ENCODE peak calls at places on chromosomes 6 and 20, in five cellular contexts. A, B, Q, W and S are unnamed samples.

GRCh38 chr6:169653691-169654090 is 48.1 kb downstream of the WDR27 start:
- DNase-seq in A (no peak), B (no peak), Q (no peak), W (no peak), S (no peak)

GRCh38 chr6:1551236-1551635 is 58.5 kb upstream of the FOXC1 start:
- DNase-seq in A (no peak), B (no peak), Q (no peak), W (no peak), S (no peak)

GRCh38 chr20:62751551-62752150 is 43.0 kb downstream of the NTSR1 start:
- DNase-seq in A (no peak), B (no peak), Q (peak), W (no peak), S (no peak)

GRCh38 chr6:156857573-156857972 is 80.4 kb downstream of the ARID1B start:
- DNase-seq in A (no peak), B (no peak), Q (no peak), W (no peak), S (no peak)

GRCh38 chr6:1509241-1509640 is 100.5 kb upstream of the FOXC1 start:
- DNase-seq in A (no peak), B (no peak), Q (no peak), W (no peak), S (no peak)

GRCh38 chr6:156379392-156379910 is 397.7 kb upstream of the ARID1B start:
- DNase-seq in A (no peak), B (no peak), Q (no peak), W (no peak), S (no peak)

GRCh38 chr6:158506577-158506976 is 53.3 kb upstream of the TMEM181 start:
- DNase-seq in A (no peak), B (no peak), Q (peak), W (no peak), S (no peak)

GRCh38 chr6:47343631-47344421 is 34.1 kb upstream of the TNFRSF21 start:
- DNase-seq in A (no peak), B (peak), Q (no peak), W (no peak), S (no peak)

GRCh38 chr20:917416-917815 is 1.3 kb upstream of the ANGPT4 start:
- DNase-seq in A (no peak), B (no peak), Q (no peak), W (no peak), S (no peak)

GRCh38 chr20:23752481-23753193 is 1.9 kb upstream of the CST1 start:
- DNase-seq in A (no peak), B (no peak), Q (no peak), W (no peak), S (no peak)

GRCh38 chr6:79874531-79875132 is 72.7 kb downstream of the ELOVL4 start:
- DNase-seq in A (no peak), B (no peak), Q (no peak), W (no peak), S (no peak)

GRCh38 chr20:45822863-45823262 is 4.2 kb downstream of the TNNC2 start:
- DNase-seq in A (no peak), B (peak), Q (no peak), W (no peak), S (peak)

GRCh38 chr6:87322304-87323212 is at the start of gene SMIM8:
- DNase-seq in A (peak), B (peak), Q (peak), W (peak), S (peak)

GRCh38 chr6:73452107-73452461 is at the start of gene CGAS:
- DNase-seq in A (peak), B (peak), Q (no peak), W (peak), S (peak)

GRCh38 chr6:56804996-56805395 is 149.9 kb upstream of the BEND6 start:
- DNase-seq in A (no peak), B (no peak), Q (no peak), W (no peak), S (no peak)

GRCh38 chr6:139126255-139126654 is 8.6 kb upstream of the HECA start:
- DNase-seq in A (no peak), B (no peak), Q (no peak), W (no peak), S (no peak)

GRCh38 chr6:118744261-118744941 is 93.0 kb upstream of the CEP85L start:
- DNase-seq in A (no peak), B (no peak), Q (no peak), W (no peak), S (no peak)

GRCh38 chr6:27495386-27496135 is 22.7 kb upstream of the ZNF184 start:
- DNase-seq in A (no peak), B (no peak), Q (peak), W (peak), S (no peak)

GRCh38 chr6:156718647-156719394 is 58.4 kb upstream of the ARID1B start:
- DNase-seq in A (no peak), B (peak), Q (no peak), W (peak), S (no peak)

GRCh38 chr6:232896-233640 is 59.2 kb upstream of the DUSP22 start:
- DNase-seq in A (no peak), B (no peak), Q (no peak), W (no peak), S (no peak)

GRCh38 chr6:55886185-55886836 is 10.9 kb upstream of the BMP5 start:
- DNase-seq in A (no peak), B (no peak), Q (no peak), W (no peak), S (no peak)

GRCh38 chr6:25446815-25447569 is 167.8 kb downstream of the CARMIL1 start:
- DNase-seq in A (no peak), B (no peak), Q (no peak), W (no peak), S (no peak)

GRCh38 chr20:58246346-58246745 is 17.9 kb upstream of the ANKRD60 start:
- DNase-seq in A (no peak), B (no peak), Q (no peak), W (no peak), S (no peak)

GRCh38 chr6:159981171-159981571 is 12.3 kb downstream of the IGF2R start:
- DNase-seq in A (no peak), B (no peak), Q (no peak), W (no peak), S (no peak)

GRCh38 chr20:9889270-9889981 is 50.5 kb upstream of the PAK5 start:
- DNase-seq in A (no peak), B (no peak), Q (no peak), W (no peak), S (no peak)

GRCh38 chr6:46320505-46320904 is 149.7 kb upstream of the ENPP5 start:
- DNase-seq in A (no peak), B (no peak), Q (no peak), W (no peak), S (no peak)

GRCh38 chr6:6590530-6590929 is 2.0 kb downstream of the LY86 start:
- DNase-seq in A (no peak), B (no peak), Q (no peak), W (no peak), S (no peak)

GRCh38 chr6:107386340-107386739 is 73.0 kb downstream of the PDSS2 start:
- DNase-seq in A (no peak), B (no peak), Q (no peak), W (no peak), S (no peak)

GRCh38 chr6:144710207-144710606 is 425.1 kb downstream of the UTRN start:
- DNase-seq in A (no peak), B (no peak), Q (no peak), W (no peak), S (no peak)

GRCh38 chr20:13140775-13141174 is 80.3 kb upstream of the ISM1 start:
- DNase-seq in A (no peak), B (no peak), Q (no peak), W (no peak), S (no peak)

GRCh38 chr6:168599769-168600330 is 158.9 kb downstream of the SMOC2 start:
- DNase-seq in A (no peak), B (no peak), Q (no peak), W (no peak), S (no peak)

GRCh38 chr6:10528170-10528981 is 7.2 kb downstream of the GCNT2 start:
- DNase-seq in A (no peak), B (peak), Q (no peak), W (no peak), S (no peak)

GRCh38 chr6:498795-499231 is 107.3 kb downstream of the IRF4 start:
- DNase-seq in A (no peak), B (peak), Q (no peak), W (no peak), S (no peak)

GRCh38 chr6:27237089-27237723 is 10.3 kb upstream of the PRSS16 start:
- DNase-seq in A (no peak), B (no peak), Q (peak), W (no peak), S (no peak)

GRCh38 chr6:12844284-12845223 is 128.0 kb downstream of the PHACTR1 start:
- DNase-seq in A (no peak), B (no peak), Q (no peak), W (no peak), S (no peak)

GRCh38 chr20:19628570-19629134 is 129.4 kb upstream of the RIN2 start:
- DNase-seq in A (no peak), B (peak), Q (peak), W (peak), S (no peak)

GRCh38 chr6:126176266-126176665 is 163.6 kb upstream of the CENPW start:
- DNase-seq in A (no peak), B (no peak), Q (no peak), W (no peak), S (no peak)

GRCh38 chr6:3698021-3698420 is 53.5 kb downstream of the PXDC1 start:
- DNase-seq in A (no peak), B (no peak), Q (no peak), W (no peak), S (no peak)

GRCh38 chr6:3697609-3698008 is 53.9 kb downstream of the PXDC1 start:
- DNase-seq in A (no peak), B (no peak), Q (no peak), W (no peak), S (no peak)

GRCh38 chr6:3696525-3696924 is 55.0 kb downstream of the PXDC1 start:
- DNase-seq in A (no peak), B (no peak), Q (no peak), W (no peak), S (no peak)

GRCh38 chr6:3693879-3694278 is 57.6 kb downstream of the PXDC1 start:
- DNase-seq in A (no peak), B (no peak), Q (no peak), W (no peak), S (no peak)

DNA sequence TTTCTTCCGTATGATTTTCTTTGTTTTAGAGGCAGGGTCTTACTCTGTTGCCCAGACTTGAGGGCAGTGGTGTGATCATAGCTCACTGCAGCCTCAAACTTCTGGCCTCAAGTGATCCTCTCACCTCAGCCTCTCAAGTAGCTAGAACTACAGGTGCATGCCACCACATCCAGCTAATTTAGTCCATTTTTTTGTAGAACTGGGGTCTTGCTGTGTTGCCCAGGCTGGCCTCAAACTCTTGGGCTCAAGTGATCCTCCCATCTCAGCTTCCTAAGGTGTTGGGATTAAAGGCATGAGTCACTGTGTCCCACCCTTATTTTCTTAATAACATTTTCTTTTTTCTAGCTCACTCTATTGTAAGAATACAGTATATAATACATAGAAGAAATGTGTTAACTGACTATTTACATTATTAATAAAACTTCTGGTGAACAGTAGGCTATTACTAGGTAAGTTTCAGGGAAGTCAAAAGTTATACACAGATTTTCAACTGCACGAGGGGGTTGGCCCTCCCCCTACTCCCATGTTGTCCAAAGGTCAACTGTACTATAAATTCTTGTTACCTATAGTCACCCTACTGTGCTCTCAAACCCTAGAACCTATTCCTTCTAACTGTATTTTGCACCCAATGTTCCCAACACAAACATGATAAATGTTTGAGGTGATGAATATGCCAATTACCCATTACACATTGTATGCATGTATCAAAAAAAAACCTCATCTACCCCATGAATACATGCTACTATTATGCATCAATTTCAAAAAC is 56.3 kb downstream of the PXDC1 start:
- DNase-seq in A (no peak), B (no peak), Q (no peak), W (no peak), S (no peak)
- TF ChIP-seq CTCF in A (no peak), B (no peak), Q (no peak), W (no peak), S (no peak)

DNA sequence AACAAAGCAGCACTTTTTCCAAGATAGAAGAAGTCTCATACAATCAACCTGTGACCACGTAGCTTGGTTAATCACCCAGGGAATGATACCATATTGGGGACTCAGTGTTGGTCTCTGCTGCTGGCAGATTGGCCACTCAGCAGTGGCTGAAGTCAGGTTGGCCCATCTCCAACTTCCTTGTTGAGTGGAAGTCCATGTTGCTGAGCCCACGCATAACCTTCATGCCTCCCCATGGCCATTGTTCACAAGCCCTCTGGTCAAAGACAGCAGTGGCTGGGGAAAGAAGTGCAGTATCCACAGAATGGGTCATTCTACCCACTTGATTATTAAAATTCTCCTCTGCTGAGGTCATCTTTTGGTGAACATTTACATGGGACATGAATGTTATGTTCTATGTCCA is 38.5 kb downstream of the PKIB start:
- DNase-seq in A (no peak), B (no peak), Q (no peak), W (no peak), S (no peak)
- TF ChIP-seq CTCF in A (no peak), B (no peak), Q (no peak), W (no peak), S (no peak)

DNA sequence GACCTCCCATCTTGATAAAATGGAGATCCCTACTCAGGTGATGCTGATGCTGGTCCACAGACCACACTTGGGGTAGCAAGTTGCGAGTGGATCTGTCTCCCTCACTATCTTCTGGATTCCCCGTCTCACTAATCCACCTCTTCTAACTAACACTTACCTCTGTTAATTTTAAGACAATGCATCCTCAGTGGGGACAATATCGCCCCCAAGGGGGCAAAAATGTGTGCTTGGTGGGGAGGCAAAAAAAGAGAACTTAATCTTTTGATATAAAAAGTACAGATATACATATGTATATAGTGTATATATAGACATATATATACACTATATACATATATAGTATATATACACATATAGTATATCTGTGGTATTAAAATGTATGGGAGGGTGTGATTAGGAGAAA is 4.3 kb downstream of the LRFN2 start:
- DNase-seq in A (no peak), B (no peak), Q (no peak), W (no peak), S (no peak)
- TF ChIP-seq CTCF in A (no peak), B (no peak), Q (peak), W (no peak), S (no peak)

GRCh38 chr20:4026093-4026601 is 10.8 kb upstream of the RNF24 start:
- DNase-seq in A (no peak), B (no peak), Q (no peak), W (peak), S (no peak)
- TF ChIP-seq CTCF in A (no peak), B (no peak), Q (no peak), W (peak), S (no peak)

GRCh38 chr6:162906479-162906878 is 178.7 kb downstream of the PACRG start:
- DNase-seq in A (no peak), B (no peak), Q (no peak), W (no peak), S (no peak)

GRCh38 chr6:162904069-162904663 is 176.4 kb downstream of the PACRG start:
- DNase-seq in A (no peak), B (no peak), Q (no peak), W (no peak), S (no peak)

GRCh38 chr6:162913206-162913605 is 185.4 kb downstream of the PACRG start:
- DNase-seq in A (no peak), B (no peak), Q (no peak), W (no peak), S (no peak)

GRCh38 chr6:162907876-162908481 is 180.2 kb downstream of the PACRG start:
- DNase-seq in A (no peak), B (no peak), Q (no peak), W (no peak), S (no peak)
- TF ChIP-seq CTCF in A (peak), B (peak), Q (peak), W (no peak), S (no peak)

GRCh38 chr20:47187450-47188195 is 168.9 kb downstream of the ZMYND8 start:
- DNase-seq in A (no peak), B (no peak), Q (no peak), W (no peak), S (no peak)
- TF ChIP-seq CTCF in A (no peak), B (no peak), Q (no peak), W (no peak), S (no peak)

GRCh38 chr20:40249805-40250204 is 439.2 kb downstream of the MAFB start:
- DNase-seq in A (no peak), B (no peak), Q (no peak), W (no peak), S (no peak)

GRCh38 chr20:40255368-40255767 is 433.7 kb downstream of the MAFB start:
- DNase-seq in A (no peak), B (no peak), Q (no peak), W (no peak), S (no peak)

GRCh38 chr20:40254023-40254772 is 434.8 kb downstream of the MAFB start:
- DNase-seq in A (no peak), B (no peak), Q (no peak), W (peak), S (no peak)

GRCh38 chr20:40245829-40246228 is 443.2 kb downstream of the MAFB start:
- DNase-seq in A (no peak), B (no peak), Q (no peak), W (no peak), S (no peak)

DNA sequence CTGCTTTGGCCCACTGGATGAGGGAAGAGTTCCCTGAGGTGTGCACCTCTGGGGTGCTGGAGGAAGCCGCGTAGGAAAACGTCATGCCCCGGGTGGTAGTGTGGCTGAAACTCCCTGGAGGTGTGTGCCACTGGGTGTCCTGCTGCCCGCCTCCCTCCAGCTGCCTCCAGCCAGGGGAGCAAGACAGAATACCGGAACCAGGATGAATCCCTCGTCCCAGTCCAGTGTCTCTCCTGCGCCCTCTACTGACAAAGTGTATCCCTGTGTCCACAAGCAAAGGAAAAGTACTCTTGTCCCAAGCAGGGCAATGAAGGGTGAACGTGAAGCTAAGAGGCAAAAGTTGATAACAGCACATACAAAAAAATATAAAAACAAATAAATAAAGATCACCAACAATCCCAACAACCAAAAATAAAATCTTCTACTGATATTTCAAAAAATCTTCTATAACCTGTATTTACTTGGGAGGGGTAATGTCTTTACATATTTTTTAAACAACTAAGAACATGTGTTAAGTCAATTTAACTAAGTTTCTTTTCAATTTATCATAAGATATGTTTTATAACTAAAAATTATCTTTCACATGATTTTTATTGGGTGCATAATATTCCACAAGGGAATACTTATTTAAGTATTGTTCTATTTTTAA is 437.6 kb downstream of the MAFB start:
- DNase-seq in A (no peak), B (peak), Q (peak), W (no peak), S (no peak)
- TF ChIP-seq CTCF in A (no peak), B (peak), Q (peak), W (no peak), S (peak)

GRCh38 chr6:42929928-42930360 is 664 bp downstream of the CNPY3 start:
- DNase-seq in A (peak), B (peak), Q (no peak), W (no peak), S (no peak)
- TF ChIP-seq CTCF in A (no peak), B (no peak), Q (no peak), W (no peak), S (no peak)